ENCODE peak calls at places on chromosomes 12 and 14, in six cellular contexts. T is heart left ventricle; R is aorta; S is CD8-positive, alpha-beta memory T cell; E is colonic mucosa; C is A673. H is an unnamed sample.

GRCh38 chr12:110934093-110934852 is 13.9 kb upstream of the MYL2 start:
- DNase-seq in T (no peak), C (no peak), S (no peak), E (no peak), R (no peak), H (no peak)

GRCh38 chr12:88665051-88665450 is 84.8 kb upstream of the KITLG start:
- DNase-seq in R (no peak), S (no peak), C (no peak), T (no peak), E (no peak), H (no peak)

GRCh38 chr12:89234324-89235114 is 117.8 kb downstream of the DUSP6 start:
- DNase-seq in S (no peak), T (no peak), C (no peak), E (no peak), R (no peak), H (no peak)

GRCh38 chr12:82383930-82384513 is 25.7 kb downstream of the METTL25 start:
- DNase-seq in T (no peak), E (no peak), S (no peak), R (no peak), C (peak; percentile 33), H (no peak)

GRCh38 chr14:91388551-91388975 is 29.1 kb downstream of the CCDC88C start:
- DNase-seq in C (no peak), R (peak; percentile 52), E (no peak), T (no peak), S (no peak), H (no peak)

GRCh38 chr12:52084491-52085231 is 5.2 kb downstream of the SMIM41 start:
- DNase-seq in R (no peak), E (no peak), C (no peak), T (no peak), S (no peak), H (no peak)

GRCh38 chr14:95218472-95219193 is 61.3 kb upstream of the DICER1 start:
- DNase-seq in T (no peak), R (no peak), E (no peak), C (no peak), S (no peak), H (no peak)

GRCh38 chr14:91299483-91300115 is 55.1 kb upstream of the GPR68 start:
- DNase-seq in R (no peak), C (no peak), S (no peak), E (no peak), T (no peak), H (no peak)

GRCh38 chr12:108046633-108047032 is 82.5 kb upstream of the WSCD2 start:
- DNase-seq in C (no peak), S (no peak), E (no peak), T (no peak), R (no peak), H (no peak)

GRCh38 chr14:37443461-37443860 is 151.6 kb downstream of the FOXA1 start:
- DNase-seq in C (no peak), T (no peak), R (no peak), E (no peak), S (no peak), H (no peak)

GRCh38 chr12:107196681-107197080 is 103.3 kb upstream of the CRY1 start:
- DNase-seq in T (no peak), E (no peak), R (no peak), C (no peak), S (no peak), H (no peak)

GRCh38 chr14:100032749-100033148 is 32.5 kb upstream of the EVL start:
- DNase-seq in R (no peak), T (no peak), E (no peak), C (no peak), S (no peak), H (no peak)
- H3K36me3 ChIP-seq in R (no peaks in the 10 kb centered on the region), T (no peaks in the 10 kb centered on the region), E (no peaks in the 10 kb centered on the region), C (no peaks in the 10 kb centered on the region), S (no peaks in the 10 kb centered on the region), H (no peaks in the 10 kb centered on the region)

GRCh38 chr12:76556373-76556772 is 3.2 kb downstream of the OSBPL8 start:
- DNase-seq in R (no peak), T (no peak), C (no peak), S (no peak), E (no peak), H (no peak)
- H3K27ac ChIP-seq in R (no peak overlapping the region), T (no peak overlapping the region), C (no peak overlapping the region), S (no peak overlapping the region), E (no peak overlapping the region), H (no peak overlapping the region)

GRCh38 chr12:128969480-128970055 is 116.3 kb downstream of the GLT1D1 start:
- DNase-seq in R (no peak), E (no peak), C (peak; percentile 25), T (no peak), S (no peak), H (no peak)
- H3K27me3 ChIP-seq in R (no peaks in the 10 kb centered on the region), E (no peaks in the 10 kb centered on the region), C (peaks cover 5% of the 10 kb centered on the region), T (peaks cover 12% of the 10 kb centered on the region), S (no peaks in the 10 kb centered on the region), H (no peaks in the 10 kb centered on the region)

GRCh38 chr12:50728417-50728816 is 35.5 kb upstream of the ATF1 start:
- DNase-seq in T (no peak), S (no peak), C (no peak), R (no peak), E (no peak), H (no peak)
- H3K36me3 ChIP-seq in T (peaks cover 26% of the 10 kb centered on the region), S (peaks cover 62% of the 10 kb centered on the region), C (peaks cover 47% of the 10 kb centered on the region), R (peaks cover 7% of the 10 kb centered on the region), E (peaks cover 27% of the 10 kb centered on the region), H (peaks cover 14% of the 10 kb centered on the region)

DNA sequence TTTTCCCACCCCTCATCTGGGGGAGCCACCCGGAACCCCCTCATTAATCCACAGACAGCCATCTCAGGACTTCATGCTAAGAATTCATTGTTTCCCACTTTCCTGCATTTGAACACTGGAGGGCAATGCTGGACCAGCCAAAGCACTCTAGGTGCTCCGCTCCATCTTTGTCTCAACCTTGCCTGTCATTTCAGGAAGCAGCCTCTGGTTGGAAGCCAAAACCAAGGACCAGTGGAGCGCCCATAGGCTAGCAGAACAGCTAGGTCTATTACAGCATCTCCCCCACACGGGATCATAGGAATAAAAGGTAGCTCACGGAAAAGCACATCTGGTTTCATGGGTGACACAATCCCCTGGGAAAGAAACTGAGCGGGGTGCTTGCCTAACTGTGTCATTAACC is 197.1 kb downstream of the DAD1 start:
- DNase-seq in R (peak; percentile 74), T (no peak), E (peak; percentile 57), C (peak; percentile 93), S (no peak), H (peak; percentile 52)
- H3K27ac ChIP-seq in R (no peak overlapping the region), T (no peak overlapping the region), E (no peak overlapping the region), C (no peak overlapping the region), S (no peak overlapping the region), H (no peak overlapping the region)

DNA sequence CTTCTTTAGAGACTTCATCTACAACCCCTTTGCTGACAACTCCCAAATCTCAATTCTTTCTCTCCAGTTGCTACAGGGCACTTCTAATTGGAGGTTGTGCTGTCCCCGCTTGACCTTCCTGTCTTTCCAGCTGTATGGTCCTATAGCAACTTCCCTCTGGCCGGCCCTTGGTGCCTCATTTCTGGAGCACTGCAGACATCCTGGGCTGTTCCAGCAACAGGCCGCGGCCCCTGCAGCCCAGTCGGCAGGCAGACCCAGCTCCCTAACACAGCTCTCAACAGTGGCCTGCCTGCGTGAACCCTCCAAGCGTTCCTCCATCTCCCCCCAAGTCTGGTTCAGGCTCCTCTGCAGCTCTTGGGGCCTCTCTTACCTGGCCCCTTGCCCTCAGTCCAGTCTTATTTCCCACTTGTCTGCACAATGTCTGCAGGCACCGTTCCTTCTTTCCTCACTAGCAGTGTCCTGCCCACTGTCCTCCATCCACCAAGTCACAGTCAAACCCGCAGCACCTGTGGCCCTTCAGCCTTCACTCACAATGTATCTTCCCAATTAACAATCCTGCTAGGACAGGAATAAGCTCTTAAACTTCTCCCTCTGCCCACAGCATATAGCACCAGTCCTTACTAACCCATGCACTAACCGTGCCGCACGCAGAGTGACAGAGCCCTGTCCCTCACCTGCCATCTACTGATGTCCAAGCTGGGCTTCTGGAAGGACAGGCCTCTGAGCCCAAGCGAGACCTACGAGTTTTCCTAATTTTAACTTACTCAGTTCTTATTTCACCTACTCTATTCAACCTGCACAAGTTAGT is 1.5 kb upstream of the EML1 start:
- DNase-seq in S (no peak), E (no peak), R (no peak), C (no peak), T (no peak), H (no peak)
- H3K27me3 ChIP-seq in S (no peaks in the 10 kb centered on the region), E (peaks cover 25% of the 10 kb centered on the region), R (no peaks in the 10 kb centered on the region), C (no peaks in the 10 kb centered on the region), T (peaks cover 15% of the 10 kb centered on the region), H (no peaks in the 10 kb centered on the region)

GRCh38 chr12:118398878-118399277 is 22.5 kb downstream of the SUDS3 start:
- DNase-seq in S (no peak), E (no peak), T (no peak), C (no peak), R (no peak), H (no peak)
- H3K36me3 ChIP-seq in S (peaks cover 41% of the 10 kb centered on the region), E (peaks cover 5% of the 10 kb centered on the region), T (no peaks in the 10 kb centered on the region), C (peaks cover 38% of the 10 kb centered on the region), R (peaks cover 3% of the 10 kb centered on the region), H (peaks cover 9% of the 10 kb centered on the region)

H was measured in iPS DF 6.9.